ENCODE peak calls at places on chromosomes 7 and 10, in seven cellular contexts. One of them, this sample, is unnamed.

GRCh38 chr10:72267819-72268404 is 5.8 kb upstream of the DDIT4 start:
- DNase-seq in MM.1S: no peak
- DNase-seq in HCT116: no peak
- DNase-seq in GM23248: no peak
- DNase-seq in SK-N-SH: no peak
- DNase-seq in hepatocyte: no peak
- DNase-seq in OCI-LY7: no peak
- DNase-seq in this sample: no peak

GRCh38 chr7:18262054-18262453 is 233.5 kb upstream of the HDAC9 start:
- DNase-seq in MM.1S: no peak
- DNase-seq in HCT116: peak; percentile 13
- DNase-seq in GM23248: peak; percentile 16
- DNase-seq in SK-N-SH: no peak
- DNase-seq in hepatocyte: no peak
- DNase-seq in OCI-LY7: no peak
- DNase-seq in this sample: no peak

GRCh38 chr7:40432046-40432445 is 297.2 kb downstream of the SUGCT start:
- DNase-seq in MM.1S: no peak
- DNase-seq in HCT116: no peak
- DNase-seq in GM23248: no peak
- DNase-seq in SK-N-SH: no peak
- DNase-seq in hepatocyte: no peak
- DNase-seq in OCI-LY7: no peak
- DNase-seq in this sample: no peak

GRCh38 chr7:96236198-96237039 is 85.5 kb downstream of the SLC25A13 start:
- DNase-seq in MM.1S: no peak
- DNase-seq in HCT116: peak; percentile 18
- DNase-seq in GM23248: peak; percentile 58
- DNase-seq in SK-N-SH: peak; percentile 42
- DNase-seq in hepatocyte: peak; percentile 68
- DNase-seq in OCI-LY7: no peak
- DNase-seq in this sample: no peak

GRCh38 chr7:145884716-145885514 is 231.7 kb upstream of the CNTNAP2 start:
- DNase-seq in MM.1S: no peak
- DNase-seq in HCT116: no peak
- DNase-seq in GM23248: no peak
- DNase-seq in SK-N-SH: no peak
- DNase-seq in hepatocyte: no peak
- DNase-seq in OCI-LY7: peak; percentile 64
- DNase-seq in this sample: no peak

GRCh38 chr10:47238331-47239095 is 61.5 kb upstream of the GDF10 start:
- DNase-seq in MM.1S: no peak
- DNase-seq in HCT116: no peak
- DNase-seq in GM23248: no peak
- DNase-seq in SK-N-SH: no peak
- DNase-seq in hepatocyte: no peak
- DNase-seq in OCI-LY7: no peak
- DNase-seq in this sample: no peak

GRCh38 chr7:97757824-97758223 is 25.9 kb downstream of the TAC1 start:
- DNase-seq in MM.1S: no peak
- DNase-seq in HCT116: no peak
- DNase-seq in GM23248: no peak
- DNase-seq in SK-N-SH: no peak
- DNase-seq in hepatocyte: no peak
- DNase-seq in OCI-LY7: no peak
- DNase-seq in this sample: no peak

GRCh38 chr7:26688388-26688787 is 176.0 kb downstream of the SKAP2 start:
- DNase-seq in MM.1S: peak; percentile 18
- DNase-seq in HCT116: no peak
- DNase-seq in GM23248: no peak
- DNase-seq in SK-N-SH: no peak
- DNase-seq in hepatocyte: peak; percentile 36
- DNase-seq in OCI-LY7: no peak
- DNase-seq in this sample: no peak

GRCh38 chr7:114432627-114433026 is 18.0 kb downstream of the FOXP2 start:
- DNase-seq in MM.1S: no peak
- DNase-seq in HCT116: no peak
- DNase-seq in GM23248: no peak
- DNase-seq in SK-N-SH: no peak
- DNase-seq in hepatocyte: no peak
- DNase-seq in OCI-LY7: no peak
- DNase-seq in this sample: no peak

DNA sequence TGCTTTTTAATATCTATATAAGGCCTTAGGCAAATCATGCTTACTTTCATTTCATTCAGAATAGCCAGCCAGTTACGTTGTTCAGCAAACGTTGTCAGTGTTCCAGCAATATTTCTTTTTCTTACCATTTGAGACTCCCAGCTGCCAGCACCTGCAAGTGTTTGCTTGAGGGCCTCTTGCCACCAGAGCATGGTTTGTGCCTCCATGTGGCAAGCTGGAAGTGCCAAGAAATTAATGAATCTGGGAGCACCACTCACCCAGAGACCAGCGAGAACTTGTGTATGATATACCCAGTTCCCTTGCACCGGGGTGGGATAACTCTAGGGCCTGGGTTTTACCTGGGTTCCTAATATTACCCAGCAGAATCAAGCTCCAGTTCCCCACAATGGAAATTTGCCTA is 177.1 kb upstream of the CSTF2T start:
- DNase-seq in MM.1S: peak; percentile 16
- DNase-seq in HCT116: no peak
- DNase-seq in GM23248: no peak
- DNase-seq in SK-N-SH: no peak
- DNase-seq in hepatocyte: no peak
- DNase-seq in OCI-LY7: no peak
- DNase-seq in this sample: no peak
- H3K27ac ChIP-seq in MM.1S: peak overlapping the region; percentile 9
- H3K27ac ChIP-seq in HCT116: no peak overlapping the region
- H3K27ac ChIP-seq in GM23248: no peak overlapping the region
- H3K27ac ChIP-seq in SK-N-SH: no peak overlapping the region
- H3K27ac ChIP-seq in hepatocyte: no peak overlapping the region
- H3K27ac ChIP-seq in OCI-LY7: no peak overlapping the region
- H3K27ac ChIP-seq in this sample: no peak overlapping the region

GRCh38 chr7:41694490-41694889 is 8.4 kb downstream of the INHBA start:
- DNase-seq in MM.1S: no peak
- DNase-seq in HCT116: no peak
- DNase-seq in GM23248: peak; percentile 67
- DNase-seq in SK-N-SH: no peak
- DNase-seq in hepatocyte: no peak
- DNase-seq in OCI-LY7: no peak
- DNase-seq in this sample: no peak

GRCh38 chr7:41698114-41698513 is 4.8 kb downstream of the INHBA start:
- DNase-seq in MM.1S: no peak
- DNase-seq in HCT116: no peak
- DNase-seq in GM23248: no peak
- DNase-seq in SK-N-SH: no peak
- DNase-seq in hepatocyte: no peak
- DNase-seq in OCI-LY7: no peak
- DNase-seq in this sample: no peak

GRCh38 chr7:41693150-41693997 is 9.5 kb downstream of the INHBA start:
- DNase-seq in MM.1S: no peak
- DNase-seq in HCT116: no peak
- DNase-seq in GM23248: peak; percentile 58
- DNase-seq in SK-N-SH: peak; percentile 35
- DNase-seq in hepatocyte: peak; percentile 59
- DNase-seq in OCI-LY7: no peak
- DNase-seq in this sample: no peak

GRCh38 chr7:41696323-41696916 is 6.5 kb downstream of the INHBA start:
- DNase-seq in MM.1S: peak; percentile 34
- DNase-seq in HCT116: peak; percentile 39
- DNase-seq in GM23248: peak; percentile 89
- DNase-seq in SK-N-SH: peak; percentile 79
- DNase-seq in hepatocyte: peak; percentile 91
- DNase-seq in OCI-LY7: peak; percentile 46
- DNase-seq in this sample: peak; percentile 68

DNA sequence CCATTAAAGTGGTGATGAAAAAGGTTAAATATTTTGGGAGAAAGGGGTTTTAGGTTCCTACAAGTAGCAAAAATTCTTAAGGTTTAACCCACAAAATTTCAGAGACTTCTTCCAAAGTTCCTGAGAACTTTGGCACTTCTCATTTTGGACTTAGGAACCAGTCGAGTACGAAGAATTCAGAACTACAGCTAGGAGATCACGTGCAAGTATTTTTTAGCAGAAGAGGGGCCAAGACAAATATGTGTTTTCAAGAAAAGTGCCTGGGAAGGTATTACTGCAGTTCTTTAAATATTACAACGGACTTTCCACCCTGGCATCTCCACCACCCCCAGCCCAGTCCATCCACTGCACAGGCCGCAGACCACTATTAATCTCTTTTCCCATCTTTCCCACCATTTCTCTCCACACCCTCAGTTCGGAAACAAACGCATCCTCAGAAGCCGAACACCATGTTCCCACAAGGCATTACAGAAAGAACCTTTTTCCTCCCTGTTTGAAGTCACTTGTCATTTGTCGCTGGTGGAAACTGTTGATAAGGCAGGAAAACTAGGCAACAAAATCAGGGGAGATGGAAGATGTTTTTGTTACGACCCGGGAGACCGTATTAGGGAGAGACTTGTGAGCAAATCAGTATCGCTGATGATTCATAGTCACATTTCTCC is 7.1 kb downstream of the INHBA start:
- DNase-seq in MM.1S: no peak
- DNase-seq in HCT116: no peak
- DNase-seq in GM23248: no peak
- DNase-seq in SK-N-SH: no peak
- DNase-seq in hepatocyte: peak; percentile 57
- DNase-seq in OCI-LY7: no peak
- DNase-seq in this sample: no peak
- H3K4me2 ChIP-seq in MM.1S: no peak overlapping the region
- H3K4me2 ChIP-seq in HCT116: no peak overlapping the region
- H3K4me2 ChIP-seq in GM23248: peak overlapping the region; percentile 81
- H3K4me2 ChIP-seq in SK-N-SH: peak overlapping the region; percentile 94
- H3K4me2 ChIP-seq in hepatocyte: peak overlapping the region; percentile 70
- H3K4me2 ChIP-seq in OCI-LY7: no peak overlapping the region
- H3K4me2 ChIP-seq in this sample: peak overlapping the region; percentile 78

GRCh38 chr7:54712777-54713176 is 46.2 kb downstream of the SEC61G start:
- DNase-seq in MM.1S: no peak
- DNase-seq in HCT116: no peak
- DNase-seq in GM23248: no peak
- DNase-seq in SK-N-SH: no peak
- DNase-seq in hepatocyte: no peak
- DNase-seq in OCI-LY7: no peak
- DNase-seq in this sample: no peak
- H3K9me2 ChIP-seq in MM.1S: no peaks in the 10 kb centered on the region
- H3K9me2 ChIP-seq in HCT116: no peaks in the 10 kb centered on the region
- H3K9me2 ChIP-seq in GM23248: no peaks in the 10 kb centered on the region
- H3K9me2 ChIP-seq in SK-N-SH: no peaks in the 10 kb centered on the region
- H3K9me2 ChIP-seq in hepatocyte: no peaks in the 10 kb centered on the region
- H3K9me2 ChIP-seq in OCI-LY7: no peaks in the 10 kb centered on the region
- H3K9me2 ChIP-seq in this sample: no peaks in the 10 kb centered on the region

DNA sequence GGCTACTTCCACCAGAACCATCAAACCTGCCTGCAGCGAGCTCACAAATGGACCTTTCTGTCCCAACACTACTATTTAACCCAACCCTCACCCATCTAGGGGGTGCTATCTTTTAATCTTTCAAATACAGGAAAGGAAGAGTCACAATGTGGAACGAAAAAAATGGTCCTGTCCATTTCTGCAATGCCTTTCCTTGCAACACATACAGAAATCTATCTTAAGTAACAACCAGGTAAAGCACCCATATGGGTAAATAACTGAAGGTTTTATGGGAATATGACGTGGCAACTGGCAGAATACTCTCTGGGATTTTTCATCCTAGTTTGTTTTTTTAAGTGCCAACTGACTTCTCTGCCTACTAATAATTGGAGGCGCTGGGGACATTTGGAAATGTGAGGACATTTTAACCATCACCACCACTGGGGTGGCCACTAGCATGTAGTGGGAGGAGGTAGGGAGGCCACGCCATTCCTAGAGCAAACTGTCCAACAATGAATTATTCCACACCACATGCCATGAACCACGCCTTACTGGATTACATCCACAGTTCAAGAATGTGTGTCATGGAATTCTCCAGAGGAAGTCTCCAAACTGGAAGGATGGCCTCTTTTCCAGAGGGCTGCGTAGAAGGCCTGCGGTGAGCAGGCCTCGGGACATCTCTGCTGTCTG is 24.5 kb downstream of the TNS3 start:
- DNase-seq in MM.1S: no peak
- DNase-seq in HCT116: no peak
- DNase-seq in GM23248: peak; percentile 86
- DNase-seq in SK-N-SH: no peak
- DNase-seq in hepatocyte: no peak
- DNase-seq in OCI-LY7: no peak
- DNase-seq in this sample: no peak
- H3K27ac ChIP-seq in MM.1S: no peak overlapping the region
- H3K27ac ChIP-seq in HCT116: peak overlapping the region; percentile 48
- H3K27ac ChIP-seq in GM23248: peak overlapping the region; percentile 75
- H3K27ac ChIP-seq in SK-N-SH: peak overlapping the region; percentile 3
- H3K27ac ChIP-seq in hepatocyte: peak overlapping the region; percentile 66
- H3K27ac ChIP-seq in OCI-LY7: no peak overlapping the region
- H3K27ac ChIP-seq in this sample: no peak overlapping the region

GRCh38 chr10:3652886-3653285 is 132.1 kb downstream of the KLF6 start:
- DNase-seq in MM.1S: no peak
- DNase-seq in HCT116: no peak
- DNase-seq in GM23248: peak; percentile 61
- DNase-seq in SK-N-SH: peak; percentile 64
- DNase-seq in hepatocyte: no peak
- DNase-seq in OCI-LY7: no peak
- DNase-seq in this sample: no peak
- H3K4me2 ChIP-seq in MM.1S: no peak overlapping the region
- H3K4me2 ChIP-seq in HCT116: no peak overlapping the region
- H3K4me2 ChIP-seq in GM23248: peak overlapping the region; percentile 89
- H3K4me2 ChIP-seq in SK-N-SH: peak overlapping the region; percentile 83
- H3K4me2 ChIP-seq in hepatocyte: no peak overlapping the region
- H3K4me2 ChIP-seq in OCI-LY7: no peak overlapping the region
- H3K4me2 ChIP-seq in this sample: no peak overlapping the region

GRCh38 chr7:131898418-131898817 is 342.0 kb upstream of the PODXL start:
- DNase-seq in MM.1S: no peak
- DNase-seq in HCT116: no peak
- DNase-seq in GM23248: peak; percentile 66
- DNase-seq in SK-N-SH: no peak
- DNase-seq in hepatocyte: no peak
- DNase-seq in OCI-LY7: no peak
- DNase-seq in this sample: no peak
- H3K9me2 ChIP-seq in MM.1S: no peaks in the 10 kb centered on the region
- H3K9me2 ChIP-seq in HCT116: no peaks in the 10 kb centered on the region
- H3K9me2 ChIP-seq in GM23248: no peaks in the 10 kb centered on the region
- H3K9me2 ChIP-seq in SK-N-SH: no peaks in the 10 kb centered on the region
- H3K9me2 ChIP-seq in hepatocyte: no peaks in the 10 kb centered on the region
- H3K9me2 ChIP-seq in OCI-LY7: no peaks in the 10 kb centered on the region
- H3K9me2 ChIP-seq in this sample: no peaks in the 10 kb centered on the region

DNA sequence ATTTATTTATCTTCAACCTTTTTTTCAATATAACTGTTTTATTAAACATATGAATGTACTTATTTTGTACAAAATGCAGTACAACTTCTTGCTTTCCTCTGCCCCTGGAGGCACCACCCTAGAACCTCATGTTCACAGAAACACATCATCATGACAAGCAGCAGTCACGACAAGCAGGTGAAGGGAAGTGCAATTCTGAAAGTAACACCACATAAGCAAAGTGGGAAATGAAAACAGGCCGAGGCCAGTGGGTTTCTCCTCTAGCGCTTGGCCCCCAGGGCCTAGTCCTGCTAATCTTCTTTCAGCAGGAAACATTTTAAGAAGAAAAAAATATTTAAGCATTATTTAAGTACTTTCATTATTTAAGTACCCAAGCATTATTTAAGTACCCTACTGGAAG is 598.1 kb downstream of the SH2D4B start:
- DNase-seq in MM.1S: peak; percentile 78
- DNase-seq in HCT116: no peak
- DNase-seq in GM23248: no peak
- DNase-seq in SK-N-SH: no peak
- DNase-seq in hepatocyte: no peak
- DNase-seq in OCI-LY7: no peak
- DNase-seq in this sample: no peak
- H3K27ac ChIP-seq in MM.1S: peak overlapping the region; percentile 67
- H3K27ac ChIP-seq in HCT116: no peak overlapping the region
- H3K27ac ChIP-seq in GM23248: no peak overlapping the region
- H3K27ac ChIP-seq in SK-N-SH: no peak overlapping the region
- H3K27ac ChIP-seq in hepatocyte: no peak overlapping the region
- H3K27ac ChIP-seq in OCI-LY7: no peak overlapping the region
- H3K27ac ChIP-seq in this sample: no peak overlapping the region

GRCh38 chr10:70598857-70599295 is 3.7 kb downstream of the PRF1 start:
- DNase-seq in MM.1S: no peak
- DNase-seq in HCT116: no peak
- DNase-seq in GM23248: no peak
- DNase-seq in SK-N-SH: no peak
- DNase-seq in hepatocyte: no peak
- DNase-seq in OCI-LY7: no peak
- DNase-seq in this sample: no peak
- H3K4me2 ChIP-seq in MM.1S: no peak overlapping the region
- H3K4me2 ChIP-seq in HCT116: no peak overlapping the region
- H3K4me2 ChIP-seq in GM23248: no peak overlapping the region
- H3K4me2 ChIP-seq in SK-N-SH: no peak overlapping the region
- H3K4me2 ChIP-seq in hepatocyte: no peak overlapping the region
- H3K4me2 ChIP-seq in OCI-LY7: no peak overlapping the region
- H3K4me2 ChIP-seq in this sample: no peak overlapping the region

This sample was measured in PC-9.